ENCODE peak calls at places on chromosome X, in five cellular contexts. One of them, this sample, is unnamed.

GRCh38 chrX:152428089-152428488 is 23.0 kb downstream of the GABRA3 start:
- DNase-seq in bronchial epithelial cell: peak
- DNase-seq in glutamatergic neuron: no peak
- DNase-seq in HFFc6: no peak
- DNase-seq in choroid plexus epithelial cell: no peak
- DNase-seq in this sample: no peak

GRCh38 chrX:131441033-131441432 is 102.8 kb upstream of the OR13H1 start:
- DNase-seq in bronchial epithelial cell: peak
- DNase-seq in choroid plexus epithelial cell: no peak
- DNase-seq in HFFc6: no peak
- DNase-seq in glutamatergic neuron: no peak
- DNase-seq in this sample: no peak

GRCh38 chrX:84047339-84047738 is 140.7 kb downstream of the RPS6KA6 start:
- DNase-seq in bronchial epithelial cell: no peak
- DNase-seq in HFFc6: no peak
- DNase-seq in glutamatergic neuron: peak
- DNase-seq in choroid plexus epithelial cell: no peak
- DNase-seq in this sample: no peak

GRCh38 chrX:44872319-44872816 is 620 bp upstream of the KDM6A start:
- DNase-seq in bronchial epithelial cell: no peak
- DNase-seq in glutamatergic neuron: peak
- DNase-seq in HFFc6: no peak
- DNase-seq in choroid plexus epithelial cell: peak
- DNase-seq in this sample: peak

GRCh38 chrX:96791559-96791958 is 92.1 kb upstream of the RPA4 start:
- DNase-seq in glutamatergic neuron: no peak
- DNase-seq in bronchial epithelial cell: peak
- DNase-seq in choroid plexus epithelial cell: peak
- DNase-seq in HFFc6: no peak
- DNase-seq in this sample: no peak

GRCh38 chrX:42714981-42715688 is 62.8 kb downstream of the PPP1R2C start:
- DNase-seq in choroid plexus epithelial cell: peak
- DNase-seq in glutamatergic neuron: peak
- DNase-seq in bronchial epithelial cell: peak
- DNase-seq in HFFc6: no peak
- DNase-seq in this sample: peak

GRCh38 chrX:63441717-63442116 is 90.6 kb upstream of the SPIN4 start:
- DNase-seq in HFFc6: no peak
- DNase-seq in bronchial epithelial cell: no peak
- DNase-seq in choroid plexus epithelial cell: no peak
- DNase-seq in glutamatergic neuron: no peak
- DNase-seq in this sample: no peak

GRCh38 chrX:104641176-104641575 is 75.2 kb downstream of the IL1RAPL2 start:
- DNase-seq in choroid plexus epithelial cell: no peak
- DNase-seq in bronchial epithelial cell: no peak
- DNase-seq in HFFc6: no peak
- DNase-seq in glutamatergic neuron: no peak
- DNase-seq in this sample: no peak

GRCh38 chrX:119728487-119728886 is 29.9 kb upstream of the SOWAHD start:
- DNase-seq in HFFc6: no peak
- DNase-seq in choroid plexus epithelial cell: no peak
- DNase-seq in bronchial epithelial cell: no peak
- DNase-seq in glutamatergic neuron: peak
- DNase-seq in this sample: no peak

GRCh38 chrX:153526040-153526439 is 8.6 kb downstream of the ATP2B3 start:
- DNase-seq in glutamatergic neuron: no peak
- DNase-seq in bronchial epithelial cell: no peak
- DNase-seq in HFFc6: no peak
- DNase-seq in choroid plexus epithelial cell: no peak
- DNase-seq in this sample: no peak

GRCh38 chrX:101759000-101759399 is 99.3 kb upstream of the ARMCX2 start:
- DNase-seq in HFFc6: no peak
- DNase-seq in choroid plexus epithelial cell: peak
- DNase-seq in glutamatergic neuron: no peak
- DNase-seq in bronchial epithelial cell: peak
- DNase-seq in this sample: no peak
- TF ChIP-seq CTCF in HFFc6: no peak
- TF ChIP-seq CTCF in choroid plexus epithelial cell: peak
- TF ChIP-seq CTCF in glutamatergic neuron: no peak
- TF ChIP-seq CTCF in bronchial epithelial cell: peak
- TF ChIP-seq CTCF in this sample: no peak

GRCh38 chrX:134294548-134294947 is 57.6 kb downstream of the CCDC160 start:
- DNase-seq in bronchial epithelial cell: peak
- DNase-seq in choroid plexus epithelial cell: peak
- DNase-seq in HFFc6: no peak
- DNase-seq in glutamatergic neuron: no peak
- DNase-seq in this sample: no peak
- TF ChIP-seq CTCF in bronchial epithelial cell: peak
- TF ChIP-seq CTCF in choroid plexus epithelial cell: peak
- TF ChIP-seq CTCF in HFFc6: peak
- TF ChIP-seq CTCF in glutamatergic neuron: no peak
- TF ChIP-seq CTCF in this sample: no peak

GRCh38 chrX:138865093-138865649 is 153.7 kb upstream of the FGF13 start:
- DNase-seq in choroid plexus epithelial cell: no peak
- DNase-seq in glutamatergic neuron: no peak
- DNase-seq in HFFc6: no peak
- DNase-seq in bronchial epithelial cell: no peak
- DNase-seq in this sample: no peak
- TF ChIP-seq CTCF in choroid plexus epithelial cell: no peak
- TF ChIP-seq CTCF in glutamatergic neuron: no peak
- TF ChIP-seq CTCF in HFFc6: no peak
- TF ChIP-seq CTCF in bronchial epithelial cell: no peak
- TF ChIP-seq CTCF in this sample: no peak

GRCh38 chrX:41001327-41001726 is 83.9 kb upstream of the USP9X start:
- DNase-seq in choroid plexus epithelial cell: peak
- DNase-seq in HFFc6: no peak
- DNase-seq in bronchial epithelial cell: no peak
- DNase-seq in glutamatergic neuron: no peak
- DNase-seq in this sample: peak
- TF ChIP-seq CTCF in choroid plexus epithelial cell: no peak
- TF ChIP-seq CTCF in HFFc6: no peak
- TF ChIP-seq CTCF in bronchial epithelial cell: no peak
- TF ChIP-seq CTCF in glutamatergic neuron: no peak
- TF ChIP-seq CTCF in this sample: no peak

DNA sequence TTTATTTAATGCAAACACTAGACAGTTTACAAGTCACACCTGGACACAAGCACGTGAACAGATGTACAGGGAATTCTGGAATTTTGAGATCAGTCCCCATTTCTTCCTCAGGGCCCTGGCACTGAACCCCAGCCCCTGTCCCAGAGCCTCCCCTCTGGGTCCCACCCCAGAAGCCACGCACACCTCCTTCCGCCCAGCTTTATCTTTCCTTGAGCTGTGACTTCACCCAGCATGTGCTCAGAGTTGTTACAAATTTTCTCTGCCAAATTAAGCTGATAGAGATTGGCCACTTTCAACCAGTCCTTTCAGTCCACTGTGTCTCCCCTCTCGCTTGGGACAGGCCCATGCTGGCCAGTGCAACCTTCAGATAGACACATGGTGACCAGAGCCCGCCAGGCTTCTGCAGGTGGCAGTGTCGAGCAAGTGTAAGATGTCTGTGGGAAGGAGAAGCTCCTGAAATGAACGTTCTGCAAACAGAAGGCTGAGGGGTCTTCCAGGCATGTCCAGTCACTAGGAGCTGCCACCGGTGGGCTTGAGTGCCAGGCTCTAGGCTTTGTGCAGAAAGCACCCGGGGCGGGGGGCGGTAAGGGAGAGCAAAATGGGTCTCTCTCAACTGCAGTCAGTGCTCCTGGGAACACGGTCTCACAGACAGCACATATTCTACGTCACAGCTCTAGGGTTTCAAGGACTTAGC is 73.3 kb downstream of the MTMR1 start:
- DNase-seq in glutamatergic neuron: no peak
- DNase-seq in bronchial epithelial cell: no peak
- DNase-seq in HFFc6: no peak
- DNase-seq in choroid plexus epithelial cell: no peak
- DNase-seq in this sample: no peak
- TF ChIP-seq CTCF in glutamatergic neuron: no peak
- TF ChIP-seq CTCF in bronchial epithelial cell: peak
- TF ChIP-seq CTCF in HFFc6: no peak
- TF ChIP-seq CTCF in choroid plexus epithelial cell: peak
- TF ChIP-seq CTCF in this sample: no peak

DNA sequence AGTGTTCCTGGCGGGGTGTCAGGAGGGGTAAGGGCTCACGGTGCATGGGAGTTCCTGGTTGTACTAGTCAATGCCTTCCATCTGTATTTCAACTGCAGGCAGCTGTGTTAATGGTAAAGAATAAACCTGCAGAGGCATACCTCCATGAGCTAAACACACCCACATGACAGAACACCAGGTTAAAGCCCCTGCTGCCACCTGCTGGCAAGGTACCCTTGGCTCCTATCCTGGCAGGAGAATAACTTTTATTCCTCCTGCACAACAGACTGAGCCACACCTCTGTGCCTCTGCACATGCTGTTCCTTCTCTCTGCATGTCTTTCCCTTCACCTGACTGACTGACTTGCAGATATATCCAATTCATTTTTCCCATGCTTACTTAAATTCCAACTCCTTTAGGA is 11.1 kb downstream of the ITIH6 start:
- DNase-seq in choroid plexus epithelial cell: no peak
- DNase-seq in HFFc6: no peak
- DNase-seq in glutamatergic neuron: no peak
- DNase-seq in bronchial epithelial cell: peak
- DNase-seq in this sample: no peak
- TF ChIP-seq CTCF in choroid plexus epithelial cell: peak
- TF ChIP-seq CTCF in HFFc6: no peak
- TF ChIP-seq CTCF in glutamatergic neuron: no peak
- TF ChIP-seq CTCF in bronchial epithelial cell: peak
- TF ChIP-seq CTCF in this sample: no peak